ENCODE peak calls at places on chromosomes 3 and 15, in five cellular contexts. D is upper lobe of right lung, P is upper lobe of left lung, T is foreskin fibroblast, L is GM23338. G is an unnamed sample.

GRCh38 chr3:126121632-126122031 is 37.7 kb upstream of the SLC41A3 start:
- DNase-seq in D (no peak), P (no peak), T (no peak), L (peak), G (no peak)

GRCh38 chr15:75008249-75009017 is 13.1 kb downstream of the SCAMP5 start:
- DNase-seq in D (no peak), P (no peak), T (no peak), L (no peak), G (no peak)

GRCh38 chr15:71043373-71043772 is 71.9 kb upstream of the THSD4 start:
- DNase-seq in D (no peak), P (no peak), T (peak), L (no peak), G (no peak)

GRCh38 chr3:101183151-101183550 is 137.2 kb downstream of the IMPG2 start:
- DNase-seq in D (no peak), P (no peak), T (no peak), L (no peak), G (no peak)

GRCh38 chr15:37995461-37996347 is 61.3 kb downstream of the TMCO5A start:
- DNase-seq in D (no peak), P (no peak), T (peak), L (peak), G (peak)

GRCh38 chr15:90402230-90402629 is 14.2 kb downstream of the IQGAP1 start:
- DNase-seq in D (no peak), P (no peak), T (peak), L (no peak), G (peak)

GRCh38 chr3:89560546-89560945 is 453.1 kb downstream of the EPHA3 start:
- DNase-seq in D (no peak), P (no peak), T (peak), L (no peak), G (no peak)

GRCh38 chr3:114872056-114872455 is 275.0 kb downstream of the ZBTB20 start:
- DNase-seq in D (no peak), P (no peak), T (no peak), L (no peak), G (no peak)

GRCh38 chr3:111326144-111326995 is 215.6 kb upstream of the CD96 start:
- DNase-seq in D (no peak), P (no peak), T (peak), L (no peak), G (peak)

GRCh38 chr3:152760591-152760990 is 74.3 kb upstream of the P2RY1 start:
- DNase-seq in D (no peak), P (no peak), T (no peak), L (no peak), G (no peak)

GRCh38 chr3:107987036-107987557 is 103.7 kb downstream of the CD47 start:
- DNase-seq in D (no peak), P (no peak), T (peak), L (no peak), G (peak)

DNA sequence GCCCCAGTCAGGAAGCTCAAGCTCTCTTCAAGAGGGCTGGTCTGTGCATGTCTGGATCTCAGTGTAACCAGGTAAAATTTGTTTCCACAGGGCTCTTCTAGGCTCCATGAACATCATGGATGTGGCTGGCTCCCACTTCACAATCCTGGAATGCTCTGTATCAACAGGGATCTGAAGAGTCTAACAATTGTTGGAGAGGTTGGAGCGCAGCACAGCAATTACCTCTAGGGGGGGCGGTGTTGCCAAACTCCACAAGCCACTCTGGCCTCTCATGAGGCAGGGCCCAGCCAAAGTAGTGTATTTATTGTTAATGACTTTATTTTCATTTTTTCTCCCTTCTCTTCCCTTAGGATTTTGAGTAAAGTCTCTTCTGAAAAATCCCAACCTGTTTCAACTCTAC is 6.1 kb upstream of the EIF2B5 start:
- DNase-seq in D (peak), P (no peak), T (peak), L (peak), G (no peak)
- TF ChIP-seq CTCF in D (peak), P (no peak), T (peak), L (peak), G (peak)

DNA sequence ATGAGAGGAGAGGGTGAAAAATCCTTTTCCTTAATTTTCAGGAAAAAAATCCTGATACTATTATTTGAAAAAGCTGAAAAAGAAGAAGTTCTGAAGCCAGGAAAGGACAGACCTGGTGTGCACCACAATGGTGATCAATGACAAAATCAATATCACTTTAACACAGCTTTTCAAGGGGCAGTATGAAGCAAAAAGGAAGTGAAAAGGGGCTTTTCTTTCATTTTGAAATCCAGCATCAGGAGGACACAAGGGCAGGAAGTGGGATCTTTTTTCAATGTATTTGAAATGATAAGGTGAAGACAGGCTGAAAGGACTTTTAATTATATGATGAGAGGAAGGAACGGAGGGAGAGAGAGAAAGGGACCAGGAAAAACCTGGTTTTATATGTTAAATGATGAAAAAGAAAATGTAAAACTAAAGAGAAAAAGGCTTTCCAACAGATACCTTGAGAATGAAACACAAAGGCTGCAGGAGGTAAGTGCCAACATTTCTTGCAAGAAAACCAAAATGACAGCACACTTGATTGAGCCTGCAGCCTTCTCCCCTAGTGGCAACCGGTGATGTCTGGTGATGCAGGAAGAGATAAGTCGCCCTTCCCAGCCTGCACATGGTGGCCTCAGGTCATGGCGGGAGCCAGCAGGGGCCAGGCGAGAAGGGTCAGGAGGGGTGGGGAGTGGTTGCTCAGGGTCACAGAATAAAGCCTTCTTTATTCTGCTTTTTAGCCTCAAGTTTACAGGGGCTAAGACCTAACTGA is 236.7 kb upstream of the WNT5A start:
- DNase-seq in D (no peak), P (peak), T (no peak), L (peak), G (no peak)
- TF ChIP-seq CTCF in D (no peak), P (no peak), T (no peak), L (no peak), G (no peak)

DNA sequence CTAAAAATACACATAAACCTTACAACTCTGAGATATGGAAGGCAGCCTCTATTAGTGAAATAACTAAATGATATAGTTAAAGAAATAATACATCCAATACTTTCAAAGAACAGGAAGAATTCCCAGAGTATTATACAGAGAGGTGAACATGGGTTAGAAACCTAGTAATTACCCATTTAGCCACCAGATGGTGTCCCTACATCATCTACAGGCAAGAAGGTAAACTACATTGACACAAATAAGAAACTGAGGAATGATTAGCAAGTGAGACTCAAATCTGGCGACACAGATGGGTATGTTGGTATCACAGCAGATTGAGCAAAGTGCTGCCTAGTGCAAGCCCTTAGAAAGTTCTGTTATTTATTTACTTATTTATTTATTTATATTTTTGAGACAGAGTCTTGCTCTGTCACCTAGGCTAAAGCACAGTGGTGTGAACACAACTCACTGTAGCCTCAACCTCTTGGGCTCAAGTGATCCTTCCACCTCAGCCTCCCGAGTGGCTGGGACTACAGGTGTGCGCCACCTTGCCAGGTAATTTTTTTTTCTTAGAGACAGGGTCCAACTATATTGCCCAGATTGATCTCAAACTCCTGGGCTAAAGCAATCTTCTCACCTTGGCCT is 28.2 kb downstream of the NEK4 start:
- DNase-seq in D (no peak), P (no peak), T (peak), L (peak), G (no peak)
- TF ChIP-seq CTCF in D (peak), P (peak), T (peak), L (peak), G (peak)

GRCh38 chr3:31909455-31909854 is 71.6 kb downstream of the OSBPL10 start:
- DNase-seq in D (no peak), P (no peak), T (no peak), L (no peak), G (no peak)

GRCh38 chr3:31906182-31906581 is 74.9 kb downstream of the OSBPL10 start:
- DNase-seq in D (no peak), P (no peak), T (peak), L (no peak), G (no peak)

GRCh38 chr3:31911124-31911523 is 69.9 kb downstream of the OSBPL10 start:
- DNase-seq in D (no peak), P (no peak), T (no peak), L (no peak), G (no peak)

GRCh38 chr3:31911643-31912042 is 69.4 kb downstream of the OSBPL10 start:
- DNase-seq in D (no peak), P (no peak), T (peak), L (no peak), G (no peak)

GRCh38 chr3:31908391-31909097 is 72.5 kb downstream of the OSBPL10 start:
- DNase-seq in D (no peak), P (no peak), T (peak), L (no peak), G (no peak)
- TF ChIP-seq CTCF in D (no peak), P (no peak), T (no peak), L (peak), G (peak)

GRCh38 chr3:167188592-167188991 is 191.5 kb downstream of the ZBBX start:
- DNase-seq in D (no peak), P (no peak), T (no peak), L (no peak), G (no peak)

GRCh38 chr3:167187211-167187610 is 192.9 kb downstream of the ZBBX start:
- DNase-seq in D (no peak), P (no peak), T (no peak), L (no peak), G (no peak)

GRCh38 chr3:167184511-167184910 is 195.6 kb downstream of the ZBBX start:
- DNase-seq in D (no peak), P (no peak), T (no peak), L (peak), G (no peak)
- TF ChIP-seq CTCF in D (no peak), P (no peak), T (no peak), L (peak), G (no peak)

GRCh38 chr3:54150864-54151467 is 28.6 kb downstream of the CACNA2D3 start:
- DNase-seq in D (no peak), P (no peak), T (no peak), L (no peak), G (no peak)

GRCh38 chr3:54146383-54147239 is 24.3 kb downstream of the CACNA2D3 start:
- DNase-seq in D (peak), P (peak), T (peak), L (peak), G (peak)
- TF ChIP-seq CTCF in D (peak), P (peak), T (peak), L (peak), G (peak)